ENCODE peak calls at places on chromosomes 2 and 18, in four cellular contexts. A, N, B and S are unnamed samples.

GRCh38 chr18:58288922-58289797 is 245.1 kb downstream of the NEDD4L start:
- DNase-seq in A (peak; percentile 30), B (no peak), N (no peak), S (peak; percentile 30)

GRCh38 chr2:54757496-54757895 is 34.0 kb downstream of the EML6 start:
- DNase-seq in A (peak; percentile 29), N (no peak), B (no peak), S (no peak)

GRCh38 chr2:38505779-38506178 is 96.9 kb downstream of the HNRNPLL start:
- DNase-seq in A (no peak), N (no peak), B (no peak), S (no peak)

GRCh38 chr2:37768491-37768925 is 97.1 kb upstream of the CDC42EP3 start:
- DNase-seq in A (no peak), N (no peak), B (no peak), S (no peak)

GRCh38 chr2:171598713-171599319 is 76.5 kb downstream of the CYBRD1 start:
- DNase-seq in N (peak; percentile 73), A (peak; percentile 52), B (peak; percentile 57), S (no peak)

GRCh38 chr2:219507555-219508443 is 6.5 kb upstream of the ASIC4 start:
- DNase-seq in A (no peak), N (no peak), B (no peak), S (no peak)

GRCh38 chr2:201680743-201681142 is 17.7 kb downstream of the MPP4 start:
- DNase-seq in B (no peak), A (no peak), N (no peak), S (no peak)

GRCh38 chr2:42523341-42523740 is 29.6 kb upstream of the KCNG3 start:
- DNase-seq in N (no peak), A (no peak), B (no peak), S (no peak)

GRCh38 chr2:172931923-172932520 is 143.6 kb upstream of the MAP3K20 start:
- DNase-seq in B (peak; percentile 46), A (peak; percentile 77), N (peak; percentile 28), S (peak; percentile 9)

GRCh38 chr2:54206596-54206995 is 49.4 kb downstream of the TSPYL6 start:
- DNase-seq in N (peak; percentile 10), A (no peak), B (peak; percentile 87), S (peak; percentile 89)

GRCh38 chr2:42371621-42372473 is 10.8 kb upstream of the COX7A2L start:
- DNase-seq in B (peak; percentile 86), N (no peak), A (no peak), S (peak; percentile 35)

GRCh38 chr18:51168960-51169662 is 28.4 kb downstream of the MEX3C start:
- DNase-seq in A (no peak), B (no peak), N (no peak), S (no peak)

GRCh38 chr2:201777043-201777442 is 3.7 kb downstream of the ALS2 start:
- DNase-seq in A (no peak), N (no peak), B (no peak), S (no peak)

GRCh38 chr2:142286618-142287017 is 155.8 kb upstream of the LRP1B start:
- DNase-seq in A (no peak), B (no peak), N (no peak), S (peak; percentile 11)

GRCh38 chr2:85383850-85384249 is 26.3 kb downstream of the CAPG start:
- DNase-seq in A (no peak), B (no peak), N (no peak), S (no peak)

GRCh38 chr2:28352104-28352503 is 40.6 kb upstream of the FOSL2 start:
- DNase-seq in B (no peak), N (no peak), A (no peak), S (no peak)

GRCh38 chr2:224075588-224075987 is 36.5 kb upstream of the SERPINE2 start:
- DNase-seq in A (no peak), B (no peak), N (no peak), S (no peak)

GRCh38 chr2:218329027-218329825 is 27.4 kb upstream of the CATIP start:
- DNase-seq in B (no peak), A (no peak), N (no peak), S (no peak)

GRCh38 chr2:180222642-180223041 is 215.5 kb upstream of the CWC22 start:
- DNase-seq in A (no peak), N (no peak), B (no peak), S (no peak)

GRCh38 chr2:35099345-35099744 is 1256.2 kb upstream of the CRIM1 start:
- DNase-seq in A (no peak), B (no peak), N (no peak), S (no peak)

GRCh38 chr2:241035142-241035817 is 36.9 kb downstream of the SNED1 start:
- DNase-seq in A (peak; percentile 60), B (no peak), N (no peak), S (no peak)

GRCh38 chr2:36561223-36561944 is 36.6 kb downstream of the FEZ2 start:
- DNase-seq in B (no peak), A (no peak), N (no peak), S (no peak)

GRCh38 chr2:161134547-161135518 is 25.4 kb upstream of the TANK start:
- DNase-seq in N (peak; percentile 27), B (peak; percentile 23), A (no peak), S (no peak)

GRCh38 chr2:3043726-3044125 is 333.9 kb downstream of the EIPR1 start:
- DNase-seq in B (no peak), N (no peak), A (no peak), S (no peak)

GRCh38 chr2:101717041-101717817 is 19.7 kb downstream of the MAP4K4 start:
- DNase-seq in N (no peak), A (no peak), B (no peak), S (no peak)

GRCh38 chr2:48195168-48195567 is 288.9 kb upstream of the FBXO11 start:
- DNase-seq in B (no peak), N (no peak), A (no peak), S (no peak)

GRCh38 chr2:12265646-12266045 is 451.1 kb upstream of the TRIB2 start:
- DNase-seq in B (no peak), A (no peak), N (no peak), S (no peak)

GRCh38 chr2:37635359-37636208 is 35.9 kb downstream of the CDC42EP3 start:
- DNase-seq in A (no peak), N (no peak), B (no peak), S (no peak)